ENCODE peak calls at places on chromosomes 3 and 15, in six cellular contexts. One of them, this sample, is unnamed.

GRCh38 chr3:31709005-31709404 is 176.3 kb downstream of the STT3B start:
- DNase-seq in K562: no peak
- DNase-seq in H1: no peak
- DNase-seq in HepG2: no peak
- DNase-seq in SK-N-SH: no peak
- DNase-seq in GM12878: no peak
- DNase-seq in this sample: no peak

GRCh38 chr3:112605285-112605684 is 35.7 kb downstream of the CCDC80 start:
- DNase-seq in K562: no peak
- DNase-seq in H1: no peak
- DNase-seq in HepG2: no peak
- DNase-seq in SK-N-SH: peak
- DNase-seq in GM12878: no peak
- DNase-seq in this sample: no peak

GRCh38 chr3:25594007-25594502 is 70.7 kb downstream of the TOP2B start:
- DNase-seq in K562: peak
- DNase-seq in H1: no peak
- DNase-seq in HepG2: peak
- DNase-seq in SK-N-SH: peak
- DNase-seq in GM12878: no peak
- DNase-seq in this sample: peak

GRCh38 chr3:122383915-122384697 is at the start of gene FAM162A:
- DNase-seq in K562: peak
- DNase-seq in H1: peak
- DNase-seq in HepG2: peak
- DNase-seq in SK-N-SH: peak
- DNase-seq in GM12878: peak
- DNase-seq in this sample: peak

GRCh38 chr3:1693145-1693544 is 405.5 kb upstream of the CNTN4 start:
- DNase-seq in K562: no peak
- DNase-seq in H1: no peak
- DNase-seq in HepG2: no peak
- DNase-seq in SK-N-SH: no peak
- DNase-seq in GM12878: no peak
- DNase-seq in this sample: no peak

GRCh38 chr15:57245130-57245529 is 131.2 kb upstream of the CGNL1 start:
- DNase-seq in K562: no peak
- DNase-seq in H1: no peak
- DNase-seq in HepG2: no peak
- DNase-seq in SK-N-SH: no peak
- DNase-seq in GM12878: no peak
- DNase-seq in this sample: no peak

GRCh38 chr3:14806641-14807263 is 12.0 kb upstream of the FGD5 start:
- DNase-seq in K562: no peak
- DNase-seq in H1: no peak
- DNase-seq in HepG2: no peak
- DNase-seq in SK-N-SH: no peak
- DNase-seq in GM12878: no peak
- DNase-seq in this sample: peak

GRCh38 chr15:37788330-37788729 is 146.1 kb upstream of the TMCO5A start:
- DNase-seq in K562: no peak
- DNase-seq in H1: no peak
- DNase-seq in HepG2: no peak
- DNase-seq in SK-N-SH: no peak
- DNase-seq in GM12878: no peak
- DNase-seq in this sample: no peak

GRCh38 chr3:173747427-173747826 is 349.9 kb downstream of the NLGN1 start:
- DNase-seq in K562: no peak
- DNase-seq in H1: no peak
- DNase-seq in HepG2: no peak
- DNase-seq in SK-N-SH: no peak
- DNase-seq in GM12878: no peak
- DNase-seq in this sample: no peak

GRCh38 chr3:45486136-45486535 is 97.8 kb downstream of the LARS2 start:
- DNase-seq in K562: no peak
- DNase-seq in H1: no peak
- DNase-seq in HepG2: no peak
- DNase-seq in SK-N-SH: no peak
- DNase-seq in GM12878: no peak
- DNase-seq in this sample: no peak

GRCh38 chr3:18891641-18892040 is 256.7 kb upstream of the KCNH8 start:
- DNase-seq in K562: no peak
- DNase-seq in H1: no peak
- DNase-seq in HepG2: no peak
- DNase-seq in SK-N-SH: no peak
- DNase-seq in GM12878: no peak
- DNase-seq in this sample: peak

GRCh38 chr15:31397851-31398661 is 71.4 kb downstream of the KLF13 start:
- DNase-seq in K562: peak
- DNase-seq in H1: no peak
- DNase-seq in HepG2: no peak
- DNase-seq in SK-N-SH: peak
- DNase-seq in GM12878: no peak
- DNase-seq in this sample: no peak

GRCh38 chr3:145282505-145282904 is 878.5 kb downstream of the PLOD2 start:
- DNase-seq in K562: no peak
- DNase-seq in H1: no peak
- DNase-seq in HepG2: no peak
- DNase-seq in SK-N-SH: no peak
- DNase-seq in GM12878: no peak
- DNase-seq in this sample: no peak

GRCh38 chr3:17833786-17834559 is 91.5 kb upstream of the TBC1D5 start:
- DNase-seq in K562: no peak
- DNase-seq in H1: no peak
- DNase-seq in HepG2: no peak
- DNase-seq in SK-N-SH: no peak
- DNase-seq in GM12878: no peak
- DNase-seq in this sample: no peak

GRCh38 chr3:61864886-61865285 is 303.5 kb downstream of the PTPRG start:
- DNase-seq in K562: no peak
- DNase-seq in H1: no peak
- DNase-seq in HepG2: no peak
- DNase-seq in SK-N-SH: no peak
- DNase-seq in GM12878: no peak
- DNase-seq in this sample: no peak

GRCh38 chr3:123781571-123782275 is 102.4 kb downstream of the MYLK start:
- DNase-seq in K562: no peak
- DNase-seq in H1: no peak
- DNase-seq in HepG2: no peak
- DNase-seq in SK-N-SH: no peak
- DNase-seq in GM12878: no peak
- DNase-seq in this sample: no peak

GRCh38 chr15:26179906-26180305 is 316.8 kb upstream of the ATP10A start:
- DNase-seq in K562: no peak
- DNase-seq in H1: peak
- DNase-seq in HepG2: peak
- DNase-seq in SK-N-SH: peak
- DNase-seq in GM12878: no peak
- DNase-seq in this sample: no peak

GRCh38 chr3:97967966-97968365 is 4.3 kb downstream of the RIOX2 start:
- DNase-seq in K562: peak
- DNase-seq in H1: no peak
- DNase-seq in HepG2: no peak
- DNase-seq in SK-N-SH: no peak
- DNase-seq in GM12878: no peak
- DNase-seq in this sample: no peak

GRCh38 chr15:33104276-33104675 is 90.2 kb downstream of the FMN1 start:
- DNase-seq in K562: no peak
- DNase-seq in H1: no peak
- DNase-seq in HepG2: no peak
- DNase-seq in SK-N-SH: no peak
- DNase-seq in GM12878: no peak
- DNase-seq in this sample: no peak

GRCh38 chr3:59940690-59941089 is 890.9 kb upstream of the CFAP20DC start:
- DNase-seq in K562: no peak
- DNase-seq in H1: no peak
- DNase-seq in HepG2: no peak
- DNase-seq in SK-N-SH: no peak
- DNase-seq in GM12878: no peak
- DNase-seq in this sample: no peak

GRCh38 chr3:41234823-41235722 is 35.8 kb downstream of the CTNNB1 start:
- DNase-seq in K562: no peak
- DNase-seq in H1: no peak
- DNase-seq in HepG2: no peak
- DNase-seq in SK-N-SH: no peak
- DNase-seq in GM12878: no peak
- DNase-seq in this sample: no peak

GRCh38 chr15:40313531-40314398 is 6.0 kb upstream of the PLCB2 start:
- DNase-seq in K562: no peak
- DNase-seq in H1: no peak
- DNase-seq in HepG2: peak
- DNase-seq in SK-N-SH: no peak
- DNase-seq in GM12878: no peak
- DNase-seq in this sample: no peak

GRCh38 chr15:66094331-66094730 is 159.2 kb downstream of the MEGF11 start:
- DNase-seq in K562: no peak
- DNase-seq in H1: no peak
- DNase-seq in HepG2: no peak
- DNase-seq in SK-N-SH: no peak
- DNase-seq in GM12878: no peak
- DNase-seq in this sample: no peak

GRCh38 chr15:59923508-59923907 is 80.6 kb upstream of the FOXB1 start:
- DNase-seq in K562: no peak
- DNase-seq in H1: no peak
- DNase-seq in HepG2: no peak
- DNase-seq in SK-N-SH: no peak
- DNase-seq in GM12878: no peak
- DNase-seq in this sample: no peak

GRCh38 chr3:52444860-52445793 is at the start of gene SEMA3G:
- DNase-seq in K562: peak
- DNase-seq in H1: peak
- DNase-seq in HepG2: peak
- DNase-seq in SK-N-SH: peak
- DNase-seq in GM12878: no peak
- DNase-seq in this sample: peak

GRCh38 chr15:45184562-45185041 is 3.2 kb downstream of the SHF start:
- DNase-seq in K562: no peak
- DNase-seq in H1: no peak
- DNase-seq in HepG2: no peak
- DNase-seq in SK-N-SH: peak
- DNase-seq in GM12878: no peak
- DNase-seq in this sample: no peak

DNA sequence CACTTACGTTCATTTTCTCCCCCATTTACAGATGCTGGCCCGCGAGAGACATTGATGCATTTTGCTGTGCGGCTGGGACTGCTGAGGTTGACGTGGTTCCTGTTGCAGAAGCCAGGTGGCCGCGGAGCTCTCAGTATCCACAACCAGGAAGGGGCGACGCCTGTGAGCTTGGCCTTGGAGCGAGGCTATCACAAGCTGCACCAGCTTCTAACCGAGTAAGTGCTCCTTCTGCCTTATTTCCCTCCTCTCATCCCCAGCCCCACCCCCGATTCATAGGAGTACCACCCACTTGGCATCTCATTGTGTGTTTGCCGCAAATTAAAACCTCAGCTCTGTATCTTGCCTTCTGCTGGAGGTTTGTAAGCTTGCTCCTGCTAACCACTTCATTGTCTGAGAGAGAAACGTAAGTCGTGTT is 163.3 kb downstream of the AKAP13 start:
- DNase-seq in K562: no peak
- DNase-seq in H1: peak
- DNase-seq in HepG2: no peak
- DNase-seq in SK-N-SH: no peak
- DNase-seq in GM12878: no peak
- DNase-seq in this sample: peak
- TF ChIP-seq GABPA in K562: no peak
- TF ChIP-seq GABPA in H1: no peak
- TF ChIP-seq GABPA in HepG2: no peak
- TF ChIP-seq GABPA in SK-N-SH: no peak
- TF ChIP-seq GABPA in GM12878: no peak
- TF ChIP-seq GABPA in this sample: no peak

GRCh38 chr3:187172929-187173328 is 24.4 kb upstream of the RTP1 start:
- DNase-seq in K562: no peak
- DNase-seq in H1: no peak
- DNase-seq in HepG2: no peak
- DNase-seq in SK-N-SH: no peak
- DNase-seq in GM12878: no peak
- DNase-seq in this sample: no peak
- TF ChIP-seq POLR2AphosphoS5 in K562: no peak
- TF ChIP-seq POLR2AphosphoS5 in H1: no peak
- TF ChIP-seq POLR2AphosphoS5 in HepG2: no peak
- TF ChIP-seq POLR2AphosphoS5 in SK-N-SH: no peak
- TF ChIP-seq POLR2AphosphoS5 in GM12878: no peak
- TF ChIP-seq POLR2AphosphoS5 in this sample: no peak

DNA sequence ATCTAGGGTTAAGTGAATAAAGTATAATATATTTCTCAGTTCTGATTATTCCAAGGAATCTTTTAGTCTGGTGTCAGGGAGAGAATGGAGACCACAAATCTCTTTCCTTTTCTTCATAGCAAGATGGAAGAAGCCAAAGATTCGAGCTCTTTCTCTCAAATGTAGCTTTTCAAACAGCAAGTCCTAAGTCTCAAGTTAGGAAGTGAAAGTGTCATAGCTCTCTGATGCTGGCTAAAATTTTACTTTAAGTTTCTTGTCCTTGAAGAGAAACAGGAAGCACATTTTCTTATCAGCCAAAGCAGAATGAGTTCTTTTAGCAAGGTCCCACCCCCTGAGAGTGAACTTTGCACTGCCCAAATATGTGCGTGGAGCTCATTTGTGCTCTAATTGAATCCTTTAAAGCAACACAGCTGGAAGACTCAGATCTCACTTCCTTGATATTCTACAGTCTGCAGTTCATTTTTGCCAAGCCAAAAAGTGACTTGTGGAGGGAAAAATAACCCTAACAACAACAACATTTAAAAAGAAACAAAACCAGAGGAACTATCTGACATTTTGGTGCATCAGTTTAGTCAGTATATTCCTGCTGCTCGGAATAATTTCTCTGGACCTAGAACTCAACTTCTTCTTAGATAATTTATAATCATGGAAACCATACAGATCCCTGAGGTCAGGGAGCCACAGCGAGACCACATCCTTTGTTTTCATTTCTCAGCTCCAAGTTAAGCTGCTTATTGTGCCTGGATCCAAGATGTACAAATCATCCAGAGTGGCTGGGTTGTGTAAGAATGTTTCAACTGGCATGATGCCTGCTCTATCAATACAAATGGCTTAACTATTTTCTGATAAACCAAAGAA is 238.7 kb upstream of the P2RY1 start:
- DNase-seq in K562: peak
- DNase-seq in H1: no peak
- DNase-seq in HepG2: peak
- DNase-seq in SK-N-SH: no peak
- DNase-seq in GM12878: peak
- DNase-seq in this sample: peak
- TF ChIP-seq GABPA in K562: peak
- TF ChIP-seq GABPA in H1: no peak
- TF ChIP-seq GABPA in HepG2: no peak
- TF ChIP-seq GABPA in SK-N-SH: no peak
- TF ChIP-seq GABPA in GM12878: peak
- TF ChIP-seq GABPA in this sample: no peak

DNA sequence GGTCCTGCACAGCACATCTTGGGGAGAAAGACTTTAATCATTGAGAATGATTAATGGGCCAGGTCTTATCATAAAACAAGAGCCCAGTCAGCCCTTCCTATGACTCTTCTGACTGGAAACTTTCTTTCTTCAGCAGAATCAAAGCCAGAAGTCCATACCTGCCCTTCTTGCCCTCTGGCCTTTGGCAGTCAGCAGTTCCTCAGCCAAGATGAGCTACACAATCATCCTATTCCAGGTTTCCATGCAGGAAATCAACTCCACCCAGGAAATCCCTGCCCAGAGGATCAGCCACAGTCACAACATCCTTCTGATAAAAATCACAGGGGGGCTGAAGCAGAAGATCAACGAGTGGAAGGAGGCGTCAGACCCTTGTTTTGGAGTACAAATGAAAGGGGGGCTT is 26.9 kb downstream of the ZNF589 start:
- DNase-seq in K562: no peak
- DNase-seq in H1: no peak
- DNase-seq in HepG2: no peak
- DNase-seq in SK-N-SH: no peak
- DNase-seq in GM12878: no peak
- DNase-seq in this sample: no peak
- TF ChIP-seq POLR2AphosphoS5 in K562: no peak
- TF ChIP-seq POLR2AphosphoS5 in H1: no peak
- TF ChIP-seq POLR2AphosphoS5 in HepG2: no peak
- TF ChIP-seq POLR2AphosphoS5 in SK-N-SH: no peak
- TF ChIP-seq POLR2AphosphoS5 in GM12878: no peak
- TF ChIP-seq POLR2AphosphoS5 in this sample: no peak

This sample was measured in HL-60.